ENCODE peak calls at places on chromosome 22, in six cellular contexts. One of them, this sample, is unnamed.

GRCh38 chr22:46323126-46323525 is 12.4 kb upstream of the TRMU start:
- DNase-seq in WTC11: no peak
- DNase-seq in endothelial cell of umbilical vein: no peak
- DNase-seq in H1: no peak
- DNase-seq in K562: no peak
- DNase-seq in A549: no peak
- DNase-seq in this sample: no peak

GRCh38 chr22:50417544-50417943 is 57.3 kb downstream of the SBF1 start:
- DNase-seq in WTC11: no peak
- DNase-seq in endothelial cell of umbilical vein: no peak
- DNase-seq in K562: no peak
- DNase-seq in H1: no peak
- DNase-seq in A549: no peak
- DNase-seq in this sample: no peak

GRCh38 chr22:46737105-46737975 is 712 bp downstream of the CERK start:
- DNase-seq in H1: no peak
- DNase-seq in endothelial cell of umbilical vein: peak
- DNase-seq in A549: peak
- DNase-seq in K562: peak
- DNase-seq in WTC11: peak
- DNase-seq in this sample: no peak

GRCh38 chr22:49936018-49936972 is 17.9 kb downstream of the CRELD2 start:
- DNase-seq in H1: peak
- DNase-seq in A549: no peak
- DNase-seq in WTC11: peak
- DNase-seq in endothelial cell of umbilical vein: peak
- DNase-seq in K562: peak
- DNase-seq in this sample: peak

GRCh38 chr22:37187552-37187890 is 526 bp downstream of the C1QTNF6 start:
- DNase-seq in WTC11: no peak
- DNase-seq in H1: no peak
- DNase-seq in A549: no peak
- DNase-seq in K562: no peak
- DNase-seq in endothelial cell of umbilical vein: peak
- DNase-seq in this sample: no peak

GRCh38 chr22:20904008-20904979 is 12.9 kb upstream of the CRKL start:
- DNase-seq in endothelial cell of umbilical vein: no peak
- DNase-seq in H1: no peak
- DNase-seq in A549: peak
- DNase-seq in K562: peak
- DNase-seq in WTC11: no peak
- DNase-seq in this sample: peak

GRCh38 chr22:41201146-41201545 is 4.0 kb upstream of the L3MBTL2 start:
- DNase-seq in endothelial cell of umbilical vein: no peak
- DNase-seq in H1: no peak
- DNase-seq in K562: no peak
- DNase-seq in A549: no peak
- DNase-seq in WTC11: no peak
- DNase-seq in this sample: no peak

GRCh38 chr22:27386186-27386585 is 415.4 kb downstream of the MN1 start:
- DNase-seq in endothelial cell of umbilical vein: no peak
- DNase-seq in WTC11: no peak
- DNase-seq in A549: no peak
- DNase-seq in H1: no peak
- DNase-seq in K562: no peak
- DNase-seq in this sample: no peak

GRCh38 chr22:50546326-50547230 is 879 bp downstream of the KLHDC7B start:
- DNase-seq in H1: no peak
- DNase-seq in endothelial cell of umbilical vein: no peak
- DNase-seq in WTC11: no peak
- DNase-seq in A549: no peak
- DNase-seq in K562: peak
- DNase-seq in this sample: no peak

GRCh38 chr22:40189979-40190378 is 12.3 kb downstream of the TNRC6B start:
- DNase-seq in A549: no peak
- DNase-seq in K562: no peak
- DNase-seq in endothelial cell of umbilical vein: no peak
- DNase-seq in H1: no peak
- DNase-seq in WTC11: no peak
- DNase-seq in this sample: no peak

GRCh38 chr22:50293441-50294318 is 13.8 kb downstream of the PLXNB2 start:
- DNase-seq in A549: no peak
- DNase-seq in endothelial cell of umbilical vein: peak
- DNase-seq in K562: no peak
- DNase-seq in H1: no peak
- DNase-seq in WTC11: peak
- DNase-seq in this sample: peak

GRCh38 chr22:49367016-49367697 is 460.5 kb downstream of the BRD1 start:
- DNase-seq in WTC11: no peak
- DNase-seq in H1: no peak
- DNase-seq in K562: no peak
- DNase-seq in endothelial cell of umbilical vein: no peak
- DNase-seq in A549: no peak
- DNase-seq in this sample: no peak

GRCh38 chr22:40415531-40416266 is 45.3 kb downstream of the SGSM3 start:
- DNase-seq in H1: no peak
- DNase-seq in K562: no peak
- DNase-seq in endothelial cell of umbilical vein: peak
- DNase-seq in A549: no peak
- DNase-seq in WTC11: no peak
- DNase-seq in this sample: no peak

GRCh38 chr22:42357634-42358296 is 74.4 kb downstream of the NFAM1 start:
- DNase-seq in WTC11: no peak
- DNase-seq in A549: no peak
- DNase-seq in H1: no peak
- DNase-seq in K562: no peak
- DNase-seq in endothelial cell of umbilical vein: no peak
- DNase-seq in this sample: no peak

GRCh38 chr22:36323855-36324331 is 63.9 kb downstream of the MYH9 start:
- DNase-seq in H1: no peak
- DNase-seq in A549: no peak
- DNase-seq in endothelial cell of umbilical vein: no peak
- DNase-seq in WTC11: no peak
- DNase-seq in K562: no peak
- DNase-seq in this sample: no peak

GRCh38 chr22:36873614-36874308 is 13.0 kb downstream of the NCF4 start:
- DNase-seq in WTC11: peak
- DNase-seq in H1: no peak
- DNase-seq in A549: peak
- DNase-seq in K562: peak
- DNase-seq in endothelial cell of umbilical vein: peak
- DNase-seq in this sample: peak

GRCh38 chr22:45832180-45832579 is 144.8 kb downstream of the WNT7B start:
- DNase-seq in A549: no peak
- DNase-seq in WTC11: no peak
- DNase-seq in endothelial cell of umbilical vein: no peak
- DNase-seq in K562: no peak
- DNase-seq in H1: no peak
- DNase-seq in this sample: no peak

GRCh38 chr22:50249382-50250248 is 1.4 kb downstream of the HDAC10 start:
- DNase-seq in A549: no peak
- DNase-seq in H1: no peak
- DNase-seq in WTC11: no peak
- DNase-seq in K562: no peak
- DNase-seq in endothelial cell of umbilical vein: no peak
- DNase-seq in this sample: no peak

GRCh38 chr22:49671331-49672012 is 156.2 kb downstream of the BRD1 start:
- DNase-seq in A549: no peak
- DNase-seq in K562: no peak
- DNase-seq in WTC11: no peak
- DNase-seq in H1: no peak
- DNase-seq in endothelial cell of umbilical vein: no peak
- DNase-seq in this sample: no peak

GRCh38 chr22:37501610-37502341 is 15.6 kb upstream of the MFNG start:
- DNase-seq in H1: no peak
- DNase-seq in K562: peak
- DNase-seq in WTC11: no peak
- DNase-seq in endothelial cell of umbilical vein: peak
- DNase-seq in A549: peak
- DNase-seq in this sample: peak

GRCh38 chr22:47045691-47046410 is 283.4 kb downstream of the TBC1D22A start:
- DNase-seq in A549: no peak
- DNase-seq in WTC11: no peak
- DNase-seq in K562: no peak
- DNase-seq in H1: no peak
- DNase-seq in endothelial cell of umbilical vein: no peak
- DNase-seq in this sample: no peak

GRCh38 chr22:49284931-49285330 is 542.7 kb downstream of the BRD1 start:
- DNase-seq in WTC11: no peak
- DNase-seq in H1: no peak
- DNase-seq in A549: no peak
- DNase-seq in K562: no peak
- DNase-seq in endothelial cell of umbilical vein: no peak
- DNase-seq in this sample: no peak

GRCh38 chr22:42624551-42625106 is 9.9 kb upstream of the POLDIP3 start:
- DNase-seq in K562: no peak
- DNase-seq in H1: no peak
- DNase-seq in endothelial cell of umbilical vein: no peak
- DNase-seq in WTC11: no peak
- DNase-seq in A549: no peak
- DNase-seq in this sample: no peak

GRCh38 chr22:22072169-22072836 is 89.7 kb upstream of the TOP3B start:
- DNase-seq in endothelial cell of umbilical vein: no peak
- DNase-seq in A549: no peak
- DNase-seq in H1: no peak
- DNase-seq in K562: no peak
- DNase-seq in WTC11: no peak
- DNase-seq in this sample: no peak

DNA sequence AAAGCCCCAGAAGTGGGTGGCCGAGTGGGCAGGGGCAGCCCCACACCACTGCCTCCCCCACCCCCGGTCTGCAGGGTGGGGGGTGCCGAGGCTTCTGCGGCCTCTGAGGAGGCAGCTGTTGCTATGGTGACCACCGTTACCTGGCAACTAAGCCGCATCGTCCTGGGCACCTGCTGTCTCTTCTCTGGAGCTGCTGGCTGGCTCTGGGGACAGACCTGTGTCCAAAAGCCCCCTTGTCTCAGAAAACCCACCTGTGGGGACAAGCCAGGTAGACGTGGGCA is 79.9 kb upstream of the PRR5 start:
- DNase-seq in A549: no peak
- DNase-seq in K562: no peak
- DNase-seq in endothelial cell of umbilical vein: no peak
- DNase-seq in H1: no peak
- DNase-seq in WTC11: no peak
- DNase-seq in this sample: no peak
- TF ChIP-seq JUN in A549: no peak
- TF ChIP-seq JUN in K562: no peak
- TF ChIP-seq JUN in endothelial cell of umbilical vein: no peak
- TF ChIP-seq JUN in H1: no peak
- TF ChIP-seq JUN in WTC11: no peak
- TF ChIP-seq JUN in this sample: no peak

GRCh38 chr22:29715240-29715639 is 4.6 kb upstream of the CABP7 start:
- DNase-seq in endothelial cell of umbilical vein: no peak
- DNase-seq in WTC11: no peak
- DNase-seq in A549: no peak
- DNase-seq in H1: no peak
- DNase-seq in K562: no peak
- DNase-seq in this sample: no peak
- TF ChIP-seq JUN in endothelial cell of umbilical vein: no peak
- TF ChIP-seq JUN in WTC11: no peak
- TF ChIP-seq JUN in A549: no peak
- TF ChIP-seq JUN in H1: no peak
- TF ChIP-seq JUN in K562: no peak
- TF ChIP-seq JUN in this sample: no peak

GRCh38 chr22:19896665-19897355 is 42.1 kb upstream of the GNB1L start:
- DNase-seq in WTC11: no peak
- DNase-seq in endothelial cell of umbilical vein: no peak
- DNase-seq in H1: no peak
- DNase-seq in K562: peak
- DNase-seq in A549: no peak
- DNase-seq in this sample: no peak

GRCh38 chr22:19900707-19901436 is 40.7 kb upstream of the COMT start:
- DNase-seq in K562: no peak
- DNase-seq in WTC11: no peak
- DNase-seq in A549: no peak
- DNase-seq in endothelial cell of umbilical vein: no peak
- DNase-seq in H1: no peak
- DNase-seq in this sample: no peak

GRCh38 chr22:19898831-19899567 is 42.6 kb upstream of the COMT start:
- DNase-seq in H1: no peak
- DNase-seq in A549: no peak
- DNase-seq in K562: no peak
- DNase-seq in WTC11: no peak
- DNase-seq in endothelial cell of umbilical vein: no peak
- DNase-seq in this sample: peak

GRCh38 chr22:19895160-19895849 is 40.6 kb upstream of the GNB1L start:
- DNase-seq in K562: no peak
- DNase-seq in H1: no peak
- DNase-seq in endothelial cell of umbilical vein: no peak
- DNase-seq in WTC11: no peak
- DNase-seq in A549: no peak
- DNase-seq in this sample: no peak

GRCh38 chr22:19897726-19898515 is 43.2 kb upstream of the GNB1L start:
- DNase-seq in WTC11: no peak
- DNase-seq in A549: no peak
- DNase-seq in H1: no peak
- DNase-seq in K562: no peak
- DNase-seq in endothelial cell of umbilical vein: no peak
- DNase-seq in this sample: no peak
- TF ChIP-seq JUN in WTC11: no peak
- TF ChIP-seq JUN in A549: no peak
- TF ChIP-seq JUN in H1: no peak
- TF ChIP-seq JUN in K562: no peak
- TF ChIP-seq JUN in endothelial cell of umbilical vein: no peak
- TF ChIP-seq JUN in this sample: no peak

GRCh38 chr22:33302049-33302545 is 243.9 kb upstream of the SYN3 start:
- DNase-seq in H1: peak
- DNase-seq in endothelial cell of umbilical vein: peak
- DNase-seq in K562: peak
- DNase-seq in WTC11: peak
- DNase-seq in A549: peak
- DNase-seq in this sample: peak
- TF ChIP-seq JUN in H1: no peak
- TF ChIP-seq JUN in endothelial cell of umbilical vein: no peak
- TF ChIP-seq JUN in K562: no peak
- TF ChIP-seq JUN in WTC11: no peak
- TF ChIP-seq JUN in A549: no peak
- TF ChIP-seq JUN in this sample: no peak

DNA sequence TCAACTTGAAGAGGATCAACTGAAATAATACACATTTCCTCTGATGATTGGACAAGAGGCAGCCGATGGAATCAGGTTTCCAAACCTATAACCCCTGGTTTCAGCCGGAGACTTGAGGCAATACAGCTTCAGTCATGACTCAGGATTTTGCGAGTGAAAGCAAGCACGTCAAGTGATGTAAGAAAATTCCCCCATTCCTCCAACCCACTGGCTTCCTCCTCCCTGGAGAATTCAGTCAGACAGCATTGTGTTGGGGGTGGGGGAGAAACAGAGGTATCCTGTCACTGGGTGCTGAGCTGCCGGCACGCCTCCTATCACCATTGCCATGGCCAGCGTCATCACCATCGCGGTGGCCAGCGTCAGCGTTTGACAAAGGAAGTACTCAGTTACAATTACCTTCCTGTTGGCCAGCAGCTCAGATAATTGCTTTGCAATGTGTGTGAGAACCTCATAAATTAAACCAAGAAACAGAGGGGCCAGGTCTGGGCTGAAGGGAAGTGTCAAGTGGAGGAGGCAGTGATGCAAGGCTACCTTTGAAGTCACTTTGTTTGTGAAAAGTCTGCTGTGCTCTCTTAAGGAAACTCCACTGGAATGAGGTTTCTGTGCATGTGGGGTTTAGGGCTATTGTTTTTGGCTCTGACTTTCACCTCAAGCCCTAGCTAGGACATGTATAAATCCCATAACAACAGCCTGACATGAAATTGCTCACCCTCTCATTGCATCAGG is 50.3 kb downstream of the LIF start:
- DNase-seq in H1: peak
- DNase-seq in K562: peak
- DNase-seq in endothelial cell of umbilical vein: peak
- DNase-seq in A549: peak
- DNase-seq in WTC11: peak
- DNase-seq in this sample: peak
- TF ChIP-seq JUN in H1: no peak
- TF ChIP-seq JUN in K562: peak
- TF ChIP-seq JUN in endothelial cell of umbilical vein: peak
- TF ChIP-seq JUN in A549: peak
- TF ChIP-seq JUN in WTC11: no peak
- TF ChIP-seq JUN in this sample: no peak

This sample was measured in HepG2.